ENCODE peak calls at places on chromosomes 1 and 21, in five cellular contexts. One of them, this sample, is unnamed. For H3K9me3, H3K4me1 and H3K27me3, the result is how much of the 10 kb centered on the place peaks cover.

GRCh38 chr1:44630116-44630515 is 44.2 kb downstream of the TMEM53 start:
- DNase-seq in MM.1S: no peak
- DNase-seq in SJSA1: no peak
- DNase-seq in CD8-positive, alpha-beta memory T cell: no peak
- DNase-seq in PC-9: no peak
- DNase-seq in this sample: no peak

GRCh38 chr1:90133133-90133532 is 138.2 kb downstream of the ZNF326 start:
- DNase-seq in MM.1S: peak
- DNase-seq in SJSA1: no peak
- DNase-seq in CD8-positive, alpha-beta memory T cell: no peak
- DNase-seq in PC-9: no peak
- DNase-seq in this sample: no peak

GRCh38 chr1:220604921-220605320 is 77.0 kb downstream of the MARK1 start:
- DNase-seq in MM.1S: no peak
- DNase-seq in SJSA1: no peak
- DNase-seq in CD8-positive, alpha-beta memory T cell: no peak
- DNase-seq in PC-9: no peak
- DNase-seq in this sample: no peak

GRCh38 chr1:156498447-156499193 is 2.0 kb downstream of the MEF2D start:
- DNase-seq in MM.1S: no peak
- DNase-seq in SJSA1: no peak
- DNase-seq in CD8-positive, alpha-beta memory T cell: no peak
- DNase-seq in PC-9: peak
- DNase-seq in this sample: peak

GRCh38 chr1:245829861-245830260 is 675.1 kb downstream of the KIF26B start:
- DNase-seq in MM.1S: no peak
- DNase-seq in SJSA1: no peak
- DNase-seq in CD8-positive, alpha-beta memory T cell: no peak
- DNase-seq in PC-9: no peak
- DNase-seq in this sample: no peak

GRCh38 chr1:224623310-224623714 is 7.2 kb downstream of the CNIH3 start:
- DNase-seq in MM.1S: no peak
- DNase-seq in SJSA1: peak
- DNase-seq in CD8-positive, alpha-beta memory T cell: no peak
- DNase-seq in PC-9: no peak
- DNase-seq in this sample: no peak

GRCh38 chr1:36400825-36401601 is 3.3 kb upstream of the LSM10 start:
- DNase-seq in MM.1S: peak
- DNase-seq in SJSA1: peak
- DNase-seq in CD8-positive, alpha-beta memory T cell: no peak
- DNase-seq in PC-9: peak
- DNase-seq in this sample: peak

GRCh38 chr1:69090170-69090569 is 477.6 kb upstream of the LRRC7 start:
- DNase-seq in MM.1S: no peak
- DNase-seq in SJSA1: no peak
- DNase-seq in CD8-positive, alpha-beta memory T cell: no peak
- DNase-seq in PC-9: no peak
- DNase-seq in this sample: no peak

DNA sequence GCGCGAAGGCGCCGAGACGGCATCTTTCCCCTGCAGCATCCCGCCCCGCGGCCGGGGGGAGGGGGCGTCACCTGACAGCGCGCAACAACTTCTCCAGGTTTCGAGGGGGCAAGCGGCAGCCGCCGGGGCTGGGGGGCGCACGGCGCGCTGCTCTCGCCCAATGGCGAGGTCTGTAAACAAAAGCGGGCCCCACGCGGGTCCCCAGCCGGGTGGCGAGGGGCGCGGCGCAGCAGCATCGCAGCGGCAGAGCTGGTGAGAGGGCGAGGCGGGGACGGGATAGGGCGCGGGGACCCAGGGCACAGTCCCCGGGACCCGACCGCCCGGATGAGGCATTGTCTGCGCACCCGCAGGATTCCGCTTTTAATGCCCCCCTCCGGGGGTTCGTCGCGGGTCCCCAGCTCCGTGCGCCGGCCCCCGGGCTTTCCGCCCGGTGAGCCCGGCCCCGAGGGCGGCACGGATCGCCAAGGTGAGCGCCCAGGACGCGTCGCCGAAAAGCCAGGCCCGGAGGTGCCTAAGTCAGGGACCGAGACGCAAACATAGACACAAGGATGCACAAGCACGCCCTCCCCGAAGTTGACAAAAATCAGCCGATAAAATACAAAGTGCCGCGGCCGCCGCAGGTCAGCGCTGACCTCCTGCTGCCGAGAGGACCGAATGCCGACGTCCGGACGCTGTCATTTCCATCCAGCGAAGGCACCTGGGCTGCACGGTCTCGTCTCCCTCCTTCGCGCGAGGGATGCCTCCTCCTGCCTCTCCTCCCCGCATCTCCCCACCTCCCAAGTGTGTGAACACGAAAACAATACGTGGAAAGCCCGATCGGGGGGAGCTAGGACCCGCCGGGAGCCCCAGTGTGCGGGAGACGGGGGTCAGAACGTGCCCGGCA is 101.3 kb upstream of the SOD1 start:
- DNase-seq in MM.1S: peak
- DNase-seq in SJSA1: peak
- DNase-seq in CD8-positive, alpha-beta memory T cell: peak
- DNase-seq in PC-9: peak
- DNase-seq in this sample: no peak
- H3K9me3 ChIP-seq in MM.1S: under half
- H3K9me3 ChIP-seq in SJSA1: under half
- H3K9me3 ChIP-seq in CD8-positive, alpha-beta memory T cell: under half
- H3K9me3 ChIP-seq in PC-9: under half
- H3K9me3 ChIP-seq in this sample: under half

GRCh38 chr1:226688056-226688748 is 50.9 kb downstream of the ITPKB start:
- DNase-seq in MM.1S: no peak
- DNase-seq in SJSA1: no peak
- DNase-seq in CD8-positive, alpha-beta memory T cell: no peak
- DNase-seq in PC-9: no peak
- DNase-seq in this sample: no peak

GRCh38 chr1:226688852-226689251 is 50.2 kb downstream of the ITPKB start:
- DNase-seq in MM.1S: no peak
- DNase-seq in SJSA1: no peak
- DNase-seq in CD8-positive, alpha-beta memory T cell: no peak
- DNase-seq in PC-9: no peak
- DNase-seq in this sample: no peak

GRCh38 chr1:226691257-226691656 is 47.8 kb downstream of the ITPKB start:
- DNase-seq in MM.1S: no peak
- DNase-seq in SJSA1: no peak
- DNase-seq in CD8-positive, alpha-beta memory T cell: peak
- DNase-seq in PC-9: no peak
- DNase-seq in this sample: no peak

GRCh38 chr1:226692067-226692792 is 46.9 kb downstream of the ITPKB start:
- DNase-seq in MM.1S: no peak
- DNase-seq in SJSA1: no peak
- DNase-seq in CD8-positive, alpha-beta memory T cell: no peak
- DNase-seq in PC-9: no peak
- DNase-seq in this sample: no peak

GRCh38 chr1:226690460-226690982 is 48.6 kb downstream of the ITPKB start:
- DNase-seq in MM.1S: no peak
- DNase-seq in SJSA1: no peak
- DNase-seq in CD8-positive, alpha-beta memory T cell: peak
- DNase-seq in PC-9: no peak
- DNase-seq in this sample: no peak
- H3K4me1 ChIP-seq in MM.1S: under half
- H3K4me1 ChIP-seq in SJSA1: under half
- H3K4me1 ChIP-seq in CD8-positive, alpha-beta memory T cell: half or more
- H3K4me1 ChIP-seq in PC-9: under half
- H3K4me1 ChIP-seq in this sample: under half

DNA sequence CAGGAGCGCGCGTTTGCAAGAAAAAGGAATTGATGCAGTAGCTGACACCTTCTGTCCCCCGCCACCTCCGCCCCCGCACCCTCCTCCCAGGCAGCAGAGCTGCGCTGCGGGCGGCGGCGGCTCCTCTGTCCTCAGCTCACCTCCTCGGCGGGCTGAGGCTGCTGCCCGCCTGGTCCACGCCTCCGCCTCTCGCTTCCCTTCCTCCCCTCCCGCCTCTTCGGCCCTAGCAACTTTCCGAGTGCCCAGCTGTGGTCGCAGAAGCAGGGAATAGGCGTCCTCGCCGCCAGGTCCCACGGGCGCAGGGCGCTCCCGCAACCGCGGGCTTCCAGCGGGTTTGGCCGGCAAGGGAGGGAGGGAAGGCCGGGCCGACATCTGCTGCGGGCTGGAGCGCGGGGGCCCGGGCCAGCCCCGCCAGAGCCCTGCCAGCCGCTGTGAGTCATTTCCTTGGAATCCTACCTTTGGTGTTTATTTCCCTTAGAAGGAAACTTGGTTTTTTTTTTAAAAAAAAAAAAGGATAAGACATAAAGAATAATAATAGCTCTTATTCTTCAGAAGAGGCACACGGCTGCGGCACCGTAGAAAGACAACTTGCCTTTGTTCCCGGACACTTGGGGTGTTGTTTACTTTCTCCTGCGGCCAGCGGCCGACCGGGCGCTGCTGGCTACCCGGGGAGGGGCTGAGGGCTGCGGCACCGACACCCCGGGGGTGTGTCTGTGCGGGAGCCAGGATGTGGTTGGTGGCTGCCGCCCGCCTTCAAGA is 1.1 kb downstream of the SERTAD4 start:
- DNase-seq in MM.1S: peak
- DNase-seq in SJSA1: peak
- DNase-seq in CD8-positive, alpha-beta memory T cell: no peak
- DNase-seq in PC-9: peak
- DNase-seq in this sample: peak
- H3K27me3 ChIP-seq in MM.1S: under half
- H3K27me3 ChIP-seq in SJSA1: under half
- H3K27me3 ChIP-seq in CD8-positive, alpha-beta memory T cell: under half
- H3K27me3 ChIP-seq in PC-9: under half
- H3K27me3 ChIP-seq in this sample: under half

GRCh38 chr1:228240411-228241240 is 32.8 kb downstream of the OBSCN start:
- DNase-seq in MM.1S: no peak
- DNase-seq in SJSA1: no peak
- DNase-seq in CD8-positive, alpha-beta memory T cell: no peak
- DNase-seq in PC-9: peak
- DNase-seq in this sample: no peak

GRCh38 chr1:228245111-228245510 is 37.3 kb downstream of the OBSCN start:
- DNase-seq in MM.1S: no peak
- DNase-seq in SJSA1: no peak
- DNase-seq in CD8-positive, alpha-beta memory T cell: no peak
- DNase-seq in PC-9: no peak
- DNase-seq in this sample: no peak

GRCh38 chr1:228243093-228243492 is 35.2 kb downstream of the OBSCN start:
- DNase-seq in MM.1S: no peak
- DNase-seq in SJSA1: no peak
- DNase-seq in CD8-positive, alpha-beta memory T cell: no peak
- DNase-seq in PC-9: no peak
- DNase-seq in this sample: no peak

GRCh38 chr1:228241259-228241658 is 33.4 kb downstream of the OBSCN start:
- DNase-seq in MM.1S: no peak
- DNase-seq in SJSA1: no peak
- DNase-seq in CD8-positive, alpha-beta memory T cell: no peak
- DNase-seq in PC-9: no peak
- DNase-seq in this sample: no peak

GRCh38 chr1:228242313-228242864 is 34.5 kb downstream of the OBSCN start:
- DNase-seq in MM.1S: no peak
- DNase-seq in SJSA1: no peak
- DNase-seq in CD8-positive, alpha-beta memory T cell: no peak
- DNase-seq in PC-9: no peak
- DNase-seq in this sample: no peak
- H3K9me3 ChIP-seq in MM.1S: under half
- H3K9me3 ChIP-seq in SJSA1: under half
- H3K9me3 ChIP-seq in CD8-positive, alpha-beta memory T cell: under half
- H3K9me3 ChIP-seq in PC-9: under half
- H3K9me3 ChIP-seq in this sample: under half

GRCh38 chr1:15760520-15761211 is 2.1 kb downstream of the FBLIM1 start:
- DNase-seq in MM.1S: no peak
- DNase-seq in SJSA1: peak
- DNase-seq in CD8-positive, alpha-beta memory T cell: no peak
- DNase-seq in PC-9: no peak
- DNase-seq in this sample: no peak
- H3K4me1 ChIP-seq in MM.1S: under half
- H3K4me1 ChIP-seq in SJSA1: under half
- H3K4me1 ChIP-seq in CD8-positive, alpha-beta memory T cell: under half
- H3K4me1 ChIP-seq in PC-9: under half
- H3K4me1 ChIP-seq in this sample: under half

GRCh38 chr21:46097826-46098286 is at the start of gene COL6A2:
- DNase-seq in MM.1S: no peak
- DNase-seq in SJSA1: peak
- DNase-seq in CD8-positive, alpha-beta memory T cell: peak
- DNase-seq in PC-9: no peak
- DNase-seq in this sample: peak

GRCh38 chr21:46095814-46096595 is 1.9 kb upstream of the COL6A2 start:
- DNase-seq in MM.1S: no peak
- DNase-seq in SJSA1: no peak
- DNase-seq in CD8-positive, alpha-beta memory T cell: no peak
- DNase-seq in PC-9: no peak
- DNase-seq in this sample: peak

GRCh38 chr21:46095106-46095719 is 2.7 kb upstream of the COL6A2 start:
- DNase-seq in MM.1S: no peak
- DNase-seq in SJSA1: no peak
- DNase-seq in CD8-positive, alpha-beta memory T cell: no peak
- DNase-seq in PC-9: no peak
- DNase-seq in this sample: peak

GRCh38 chr21:46096997-46097825 is 701 bp upstream of the COL6A2 start:
- DNase-seq in MM.1S: no peak
- DNase-seq in SJSA1: no peak
- DNase-seq in CD8-positive, alpha-beta memory T cell: no peak
- DNase-seq in PC-9: no peak
- DNase-seq in this sample: peak

GRCh38 chr21:46096596-46096981 is 1.3 kb upstream of the COL6A2 start:
- DNase-seq in MM.1S: no peak
- DNase-seq in SJSA1: no peak
- DNase-seq in CD8-positive, alpha-beta memory T cell: no peak
- DNase-seq in PC-9: no peak
- DNase-seq in this sample: no peak
- H3K27me3 ChIP-seq in MM.1S: half or more
- H3K27me3 ChIP-seq in SJSA1: under half
- H3K27me3 ChIP-seq in CD8-positive, alpha-beta memory T cell: under half
- H3K27me3 ChIP-seq in PC-9: under half
- H3K27me3 ChIP-seq in this sample: under half

This sample was measured in aorta.